ENCODE peak calls at places on chromosomes 5 and 9, in nine cellular contexts. C, B, N, S, X, M, J, Q and A are unnamed samples.

GRCh38 chr9:123267481-123268239 is 726 bp downstream of the STRBP start:
- DNase-seq in C (peak; percentile 27), B (no peak), N (no peak), S (peak; percentile 7), X (peak; percentile 5), M (no peak), J (no peak), Q (peak; percentile 34), A (no peak)

GRCh38 chr9:133955821-133956411 is 36.2 kb downstream of the VAV2 start:
- DNase-seq in C (no peak), B (no peak), N (no peak), S (no peak), X (peak; percentile 20), M (no peak), J (peak; percentile 15), Q (peak; percentile 60), A (no peak)

GRCh38 chr5:40929049-40929448 is 19.8 kb downstream of the C7 start:
- DNase-seq in C (no peak), B (no peak), N (no peak), S (no peak), X (no peak), M (no peak), J (peak; percentile 27), Q (no peak), A (no peak)

GRCh38 chr9:84002344-84002743 is 21.7 kb downstream of the RMI1 start:
- DNase-seq in C (no peak), B (no peak), N (no peak), S (no peak), X (no peak), M (no peak), J (peak; percentile 42), Q (no peak), A (no peak)

GRCh38 chr9:75462866-75463265 is 374.6 kb downstream of the OSTF1 start:
- DNase-seq in C (no peak), B (no peak), N (no peak), S (no peak), X (no peak), M (no peak), J (no peak), Q (no peak), A (no peak)

GRCh38 chr5:99590806-99591205 is 662.0 kb upstream of the CHD1 start:
- DNase-seq in C (no peak), B (no peak), N (no peak), S (no peak), X (no peak), M (no peak), J (no peak), Q (no peak), A (no peak)

GRCh38 chr5:135578685-135579341 is at the start of gene CXCL14:
- DNase-seq in C (no peak), B (no peak), N (no peak), S (no peak), X (no peak), M (no peak), J (peak; percentile 28), Q (peak; percentile 68), A (no peak)

GRCh38 chr9:130766031-130766903 is 68.8 kb upstream of the ABL1 start:
- DNase-seq in C (no peak), B (no peak), N (no peak), S (no peak), X (no peak), M (no peak), J (no peak), Q (peak; percentile 40), A (no peak)

GRCh38 chr9:19378154-19378553 is 1.9 kb downstream of the RPS6 start:
- DNase-seq in C (no peak), B (no peak), N (no peak), S (no peak), X (no peak), M (no peak), J (peak; percentile 22), Q (no peak), A (no peak)

GRCh38 chr5:41270423-41271251 is 57.3 kb upstream of the C6 start:
- DNase-seq in C (peak; percentile 60), B (no peak), N (peak; percentile 53), S (no peak), X (no peak), M (no peak), J (peak; percentile 88), Q (peak; percentile 35), A (peak; percentile 12)

GRCh38 chr5:163222982-163223381 is 214.4 kb upstream of the CCNG1 start:
- DNase-seq in C (no peak), B (no peak), N (no peak), S (no peak), X (no peak), M (no peak), J (no peak), Q (no peak), A (no peak)

GRCh38 chr9:90953200-90953599 is 151.6 kb downstream of the SYK start:
- DNase-seq in C (no peak), B (no peak), N (no peak), S (no peak), X (no peak), M (no peak), J (no peak), Q (no peak), A (no peak)

GRCh38 chr5:1764606-1764960 is 35.1 kb downstream of the MRPL36 start:
- DNase-seq in C (no peak), B (no peak), N (no peak), S (no peak), X (no peak), M (no peak), J (no peak), Q (no peak), A (no peak)

GRCh38 chr9:2016411-2017208 is 1.5 kb downstream of the SMARCA2 start:
- DNase-seq in C (peak; percentile 79), B (peak; percentile 32), N (peak; percentile 83), S (peak; percentile 59), X (peak; percentile 60), M (peak; percentile 72), J (peak; percentile 74), Q (peak; percentile 56), A (peak; percentile 24)

GRCh38 chr5:97629281-97629680 is 446.2 kb upstream of the RIOK2 start:
- DNase-seq in C (peak; percentile 13), B (no peak), N (no peak), S (no peak), X (no peak), M (no peak), J (peak; percentile 79), Q (no peak), A (no peak)

GRCh38 chr5:132387649-132388117 is 18.2 kb downstream of the SLC22A5 start:
- DNase-seq in C (peak; percentile 41), B (no peak), N (no peak), S (no peak), X (no peak), M (no peak), J (peak; percentile 99), Q (peak; percentile 23), A (no peak)

GRCh38 chr5:33850100-33850594 is 41.6 kb downstream of the ADAMTS12 start:
- DNase-seq in C (no peak), B (no peak), N (no peak), S (no peak), X (no peak), M (no peak), J (peak; percentile 50), Q (no peak), A (no peak)

GRCh38 chr9:100601216-100601615 is 23.3 kb downstream of the CAVIN4 start:
- DNase-seq in C (peak; percentile 44), B (no peak), N (peak; percentile 14), S (peak; percentile 5), X (peak; percentile 16), M (no peak), J (peak; percentile 63), Q (peak; percentile 54), A (peak; percentile 37)

GRCh38 chr5:65100846-65101678 is 332.3 kb downstream of the CWC27 start:
- DNase-seq in C (peak; percentile 67), B (no peak), N (no peak), S (peak; percentile 8), X (peak; percentile 10), M (no peak), J (peak; percentile 92), Q (peak; percentile 52), A (peak; percentile 43)

GRCh38 chr5:148780711-148781110 is 45.7 kb upstream of the ADRB2 start:
- DNase-seq in C (no peak), B (no peak), N (no peak), S (no peak), X (no peak), M (no peak), J (no peak), Q (no peak), A (no peak)

GRCh38 chr9:87350915-87351314 is 146.8 kb upstream of the DAPK1 start:
- DNase-seq in C (no peak), B (no peak), N (no peak), S (no peak), X (no peak), M (no peak), J (peak; percentile 92), Q (no peak), A (no peak)

GRCh38 chr5:45335346-45335745 is 360.8 kb downstream of the HCN1 start:
- DNase-seq in C (no peak), B (no peak), N (peak; percentile 51), S (no peak), X (no peak), M (no peak), J (no peak), Q (no peak), A (no peak)

GRCh38 chr5:102341918-102342317 is 45.8 kb upstream of the SLCO4C1 start:
- DNase-seq in C (no peak), B (no peak), N (no peak), S (no peak), X (no peak), M (no peak), J (peak; percentile 1), Q (no peak), A (peak; percentile 89)

GRCh38 chr9:98783518-98784226 is 12.7 kb downstream of the ANKS6 start:
- DNase-seq in C (no peak), B (no peak), N (no peak), S (no peak), X (no peak), M (no peak), J (no peak), Q (no peak), A (no peak)

GRCh38 chr5:21802869-21803490 is 1050.2 kb downstream of the CDH12 start:
- DNase-seq in C (no peak), B (no peak), N (peak; percentile 39), S (no peak), X (no peak), M (no peak), J (peak; percentile 40), Q (no peak), A (peak; percentile 20)

GRCh38 chr9:89969156-89969566 is 364.3 kb downstream of the GADD45G start:
- DNase-seq in C (no peak), B (no peak), N (no peak), S (no peak), X (no peak), M (no peak), J (no peak), Q (no peak), A (no peak)